ENCODE peak calls at places on chromosomes 16 and 17, in ten cellular contexts. I is HFFc6, S is globus pallidus, A is cardiac muscle cell, V is NB4, T is left lung, E is kidney epithelial cell, M is nucleus accumbens, N is PC-3, W is ureter. J is an unnamed sample.

GRCh38 chr16:70391881-70392481 is 45.3 kb downstream of the DDX19A start:
- DNase-seq in I (peak; percentile 77), S (no peak), A (peak; percentile 32), V (no peak), T (no peak), E (no peak), M (no peak), N (peak; percentile 67), W (no peak), J (no peak)

GRCh38 chr17:75573540-75573957 is 14.1 kb upstream of the MYO15B start:
- DNase-seq in I (no peak), S (no peak), A (no peak), V (no peak), T (no peak), E (no peak), M (no peak), N (no peak), W (no peak), J (no peak)

GRCh38 chr17:83192161-83192788 is 112.9 kb downstream of the METRNL start:
- DNase-seq in I (peak; percentile 33), S (no peak), A (no peak), V (peak; percentile 17), T (peak; percentile 75), E (no peak), M (no peak), N (no peak), W (peak; percentile 42), J (no peak)

GRCh38 chr17:17823433-17824118 is 13.2 kb downstream of the SREBF1 start:
- DNase-seq in I (peak; percentile 33), S (peak; percentile 94), A (peak; percentile 88), V (peak; percentile 92), T (peak; percentile 95), E (no peak), M (peak; percentile 85), N (peak; percentile 96), W (peak; percentile 90), J (peak; percentile 99)

GRCh38 chr16:50272687-50273381 is 6.5 kb downstream of the ADCY7 start:
- DNase-seq in I (no peak), S (no peak), A (no peak), V (peak; percentile 73), T (peak; percentile 23), E (no peak), M (no peak), N (no peak), W (no peak), J (no peak)

GRCh38 chr17:63842173-63842539 is 329 bp downstream of the SMARCD2 start:
- DNase-seq in I (no peak), S (no peak), A (no peak), V (peak; percentile 62), T (peak; percentile 90), E (no peak), M (no peak), N (no peak), W (peak; percentile 55), J (no peak)

GRCh38 chr16:81543571-81543970 is 99.0 kb downstream of the CMIP start:
- DNase-seq in I (no peak), S (no peak), A (no peak), V (no peak), T (no peak), E (no peak), M (no peak), N (no peak), W (no peak), J (no peak)

GRCh38 chr17:8057691-8058114 is 18.8 kb downstream of the ALOX15B start:
- DNase-seq in I (peak; percentile 76), S (peak; percentile 69), A (peak; percentile 90), V (peak; percentile 87), T (no peak), E (no peak), M (peak; percentile 25), N (peak; percentile 94), W (no peak), J (peak; percentile 80)

GRCh38 chr16:70470927-70471341 is 16.5 kb downstream of the FCSK start:
- DNase-seq in I (no peak), S (no peak), A (peak; percentile 37), V (no peak), T (peak; percentile 87), E (no peak), M (peak; percentile 23), N (peak; percentile 12), W (no peak), J (peak; percentile 87)

GRCh38 chr16:47492428-47493357 is 31.6 kb downstream of the PHKB start:
- DNase-seq in I (no peak), S (peak; percentile 51), A (peak; percentile 74), V (peak; percentile 99), T (peak; percentile 78), E (no peak), M (no peak), N (no peak), W (peak; percentile 75), J (no peak)

GRCh38 chr16:11006666-11007065 is 62.3 kb downstream of the CLEC16A start:
- DNase-seq in I (no peak), S (no peak), A (no peak), V (no peak), T (no peak), E (no peak), M (no peak), N (no peak), W (no peak), J (no peak)

GRCh38 chr17:28950017-28950751 is 1.1 kb downstream of the PHF12 start:
- DNase-seq in I (peak; percentile 31), S (peak; percentile 57), A (peak; percentile 54), V (peak; percentile 88), T (peak; percentile 88), E (no peak), M (peak; percentile 50), N (peak; percentile 11), W (peak; percentile 80), J (peak; percentile 59)

GRCh38 chr16:278863-279366 is 1.5 kb upstream of the ARHGDIG start:
- DNase-seq in I (peak; percentile 22), S (no peak), A (peak; percentile 50), V (peak; percentile 42), T (no peak), E (peak; percentile 5), M (no peak), N (peak; percentile 59), W (peak; percentile 66), J (no peak)

GRCh38 chr16:17377360-17378324 is 93.1 kb downstream of the XYLT1 start:
- DNase-seq in I (peak; percentile 22), S (peak; percentile 67), A (no peak), V (peak; percentile 66), T (no peak), E (no peak), M (no peak), N (no peak), W (no peak), J (no peak)

GRCh38 chr17:73820686-73821448 is 176.6 kb upstream of the SDK2 start:
- DNase-seq in I (no peak), S (no peak), A (peak; percentile 22), V (peak; percentile 8), T (no peak), E (no peak), M (no peak), N (no peak), W (no peak), J (peak; percentile 85)

GRCh38 chr17:73613947-73614655 is 30.1 kb downstream of the SDK2 start:
- DNase-seq in I (no peak), S (no peak), A (no peak), V (no peak), T (no peak), E (no peak), M (no peak), N (no peak), W (no peak), J (peak; percentile 89)

GRCh38 chr17:55157165-55157564 is 107.6 kb upstream of the HLF start:
- DNase-seq in I (peak; percentile 16), S (no peak), A (peak; percentile 25), V (no peak), T (no peak), E (peak; percentile 28), M (no peak), N (peak; percentile 34), W (no peak), J (no peak)

GRCh38 chr16:57628008-57628781 is at the start of gene ADGRG1:
- DNase-seq in I (peak; percentile 95), S (peak; percentile 87), A (peak; percentile 97), V (peak; percentile 86), T (peak; percentile 79), E (peak; percentile 95), M (peak; percentile 76), N (peak; percentile 92), W (peak; percentile 82), J (peak; percentile 80)

GRCh38 chr17:14205992-14206461 is 30.6 kb downstream of the CDRT15 start:
- DNase-seq in I (no peak), S (no peak), A (no peak), V (no peak), T (peak; percentile 83), E (peak; percentile 34), M (peak; percentile 4), N (peak; percentile 99), W (peak; percentile 54), J (no peak)

GRCh38 chr17:8459109-8459508 is 23.4 kb downstream of the NDEL1 start:
- DNase-seq in I (no peak), S (no peak), A (no peak), V (no peak), T (no peak), E (no peak), M (no peak), N (no peak), W (no peak), J (no peak)

GRCh38 chr17:71170070-71170469 is 950.8 kb upstream of the SOX9 start:
- DNase-seq in I (no peak), S (no peak), A (no peak), V (no peak), T (no peak), E (no peak), M (no peak), N (no peak), W (no peak), J (no peak)

GRCh38 chr16:30065943-30066881 is 652 bp downstream of the ALDOA start:
- DNase-seq in I (no peak), S (no peak), A (peak; percentile 72), V (peak; percentile 77), T (peak; percentile 93), E (no peak), M (no peak), N (no peak), W (no peak), J (peak; percentile 31)

GRCh38 chr17:75181110-75181509 is 1.6 kb downstream of the SUMO2 start:
- DNase-seq in I (no peak), S (no peak), A (no peak), V (no peak), T (no peak), E (no peak), M (no peak), N (no peak), W (no peak), J (no peak)

GRCh38 chr16:84454611-84455010 is 49.8 kb downstream of the MEAK7 start:
- DNase-seq in I (no peak), S (no peak), A (no peak), V (no peak), T (no peak), E (no peak), M (no peak), N (no peak), W (no peak), J (no peak)

GRCh38 chr16:72995151-72995881 is 52.6 kb downstream of the ZFHX3 start:
- DNase-seq in I (no peak), S (no peak), A (no peak), V (peak; percentile 63), T (no peak), E (no peak), M (no peak), N (no peak), W (no peak), J (peak; percentile 34)

GRCh38 chr17:8887834-8888703 is 20.6 kb upstream of the PIK3R6 start:
- DNase-seq in I (peak; percentile 1), S (peak; percentile 16), A (peak; percentile 60), V (no peak), T (no peak), E (no peak), M (no peak), N (peak; percentile 58), W (no peak), J (peak; percentile 66)

GRCh38 chr17:42562845-42563509 is 1.0 kb downstream of the COASY start:
- DNase-seq in I (no peak), S (no peak), A (peak; percentile 58), V (peak; percentile 61), T (no peak), E (no peak), M (no peak), N (no peak), W (no peak), J (no peak)

GRCh38 chr16:22932032-22932771 is 118.2 kb downstream of the HS3ST2 start:
- DNase-seq in I (no peak), S (no peak), A (no peak), V (no peak), T (no peak), E (no peak), M (no peak), N (no peak), W (no peak), J (no peak)

J was measured in SK-N-SH.